ENCODE peak calls at places on chromosomes 7 and 10, in nine cellular contexts. H is A549, V is sigmoid colon, J is transverse colon, G is suprapubic skin, K is ovary, F is HepG2, Z is K562, R is tibial nerve. N is an unnamed sample.

GRCh38 chr7:50920031-50920635 is 137.4 kb upstream of the GRB10 start:
- DNase-seq in K (no peak), R (no peak), V (no peak), J (no peak), Z (no peak), G (no peak), H (no peak), F (no peak), N (no peak)

GRCh38 chr7:39540320-39540719 is 25.9 kb upstream of the YAE1 start:
- DNase-seq in V (no peak), H (no peak), K (no peak), G (no peak), R (no peak), F (peak; percentile 83), Z (no peak), J (peak; percentile 14), N (no peak)

GRCh38 chr7:154302380-154302779 is 250.2 kb downstream of the DPP6 start:
- DNase-seq in Z (no peak), H (no peak), R (no peak), G (no peak), V (no peak), K (no peak), F (peak; percentile 85), J (no peak), N (no peak)

GRCh38 chr7:155733582-155734444 is 78.5 kb downstream of the SHH start:
- DNase-seq in J (no peak), R (no peak), K (no peak), F (no peak), G (no peak), H (no peak), Z (no peak), V (no peak), N (no peak)

GRCh38 chr10:27072436-27073114 is 27.7 kb downstream of the ANKRD26 start:
- DNase-seq in Z (no peak), V (no peak), H (no peak), F (no peak), K (no peak), R (no peak), J (no peak), G (no peak), N (peak; percentile 17)

GRCh38 chr10:36779238-36779846 is 346.1 kb upstream of the ANKRD30A start:
- DNase-seq in R (no peak), G (no peak), K (no peak), Z (peak; percentile 10), H (peak; percentile 47), J (peak; percentile 11), V (no peak), F (peak; percentile 30), N (no peak)

GRCh38 chr10:63588436-63589180 is 67.4 kb downstream of the REEP3 start:
- DNase-seq in F (no peak), R (no peak), J (peak; percentile 33), Z (no peak), H (no peak), G (no peak), V (no peak), K (no peak), N (peak; percentile 47)

GRCh38 chr10:34565934-34566333 is 249.2 kb downstream of the PARD3 start:
- DNase-seq in Z (no peak), H (no peak), F (no peak), V (no peak), J (no peak), R (no peak), K (no peak), G (no peak), N (no peak)

GRCh38 chr10:22317771-22318565 is 1.8 kb downstream of the COMMD3 start:
- DNase-seq in J (no peak), K (no peak), F (no peak), H (no peak), Z (no peak), G (no peak), R (no peak), V (no peak), N (no peak)

GRCh38 chr10:22318772-22319171 is 2.1 kb upstream of the BMI1 start:
- DNase-seq in Z (no peak), V (no peak), J (no peak), F (no peak), H (no peak), G (no peak), K (no peak), R (no peak), N (no peak)

GRCh38 chr10:22320591-22321155 is at the start of gene BMI1:
- DNase-seq in Z (peak; percentile 84), K (peak; percentile 81), F (peak; percentile 63), J (peak; percentile 80), G (peak; percentile 82), V (peak; percentile 94), H (peak; percentile 77), R (peak; percentile 73), N (peak; percentile 83)

GRCh38 chr10:22321156-22321711 is 335 bp downstream of the BMI1 start:
- DNase-seq in J (peak; percentile 61), G (peak; percentile 78), H (peak; percentile 46), Z (no peak), F (peak; percentile 35), R (no peak), V (peak; percentile 81), K (peak; percentile 75), N (peak; percentile 40)

DNA sequence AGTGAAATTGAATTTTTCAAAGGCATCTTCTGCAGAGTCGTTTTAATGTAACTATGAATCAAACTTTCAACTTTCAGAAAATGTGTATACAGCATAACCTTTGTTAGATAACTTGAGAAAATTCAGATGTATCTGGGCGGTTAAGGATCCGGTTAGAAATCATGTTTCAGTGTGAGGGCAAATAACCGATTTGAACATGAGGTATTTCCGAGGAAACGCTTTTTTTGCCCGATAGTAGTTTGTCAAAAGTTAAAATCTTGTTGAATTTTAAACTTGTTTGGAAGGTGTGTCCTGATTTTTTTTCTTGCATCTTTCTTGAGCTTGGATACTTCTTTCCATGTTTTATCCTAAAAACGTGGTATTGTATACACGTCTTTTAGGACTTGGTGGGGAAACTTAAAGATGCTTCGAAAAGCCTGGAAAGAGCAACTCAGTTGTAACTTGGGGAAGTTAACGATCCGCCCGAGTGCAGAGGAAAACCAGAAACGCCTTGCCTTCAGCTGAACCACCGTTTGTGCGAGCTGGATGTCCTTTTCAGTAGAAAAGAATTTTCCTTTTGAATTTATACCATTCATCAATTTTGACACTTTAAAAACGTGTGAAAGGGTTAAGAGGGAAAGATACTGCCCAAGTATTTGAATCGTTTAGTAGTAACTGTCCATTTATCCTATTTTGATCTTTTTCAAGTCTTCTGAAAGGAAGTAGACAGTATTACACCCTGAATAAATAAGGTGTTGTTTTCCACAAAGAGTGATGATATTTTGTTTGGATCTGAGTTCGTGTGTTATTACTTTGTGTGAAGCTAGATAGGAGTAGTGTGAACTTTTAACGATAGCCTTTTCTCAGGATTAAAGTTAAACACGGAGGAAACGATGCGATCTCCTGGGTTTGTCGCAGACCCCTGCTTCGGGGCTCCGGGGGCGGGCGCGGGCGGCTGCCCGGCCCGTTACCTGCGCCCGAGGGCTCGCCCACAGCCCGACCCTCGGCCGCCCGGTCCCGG is 1.0 kb upstream of the BMI1 start:
- DNase-seq in Z (peak; percentile 1), H (no peak), G (no peak), J (no peak), V (no peak), R (no peak), F (no peak), K (no peak), N (peak; percentile 33)
- TF ChIP-seq POLR2A in Z (peak; percentile 51), H (no peak), G (no peak), J (no peak), V (no peak), R (no peak), F (no peak), K (no peak), N (no peak)

GRCh38 chr7:157674715-157675426 is 338.1 kb downstream of the DNAJB6 start:
- DNase-seq in V (peak; percentile 53), K (no peak), F (no peak), R (peak; percentile 4), G (peak; percentile 47), J (no peak), Z (no peak), H (no peak), N (peak; percentile 68)

GRCh38 chr7:157674027-157674714 is 337.4 kb downstream of the DNAJB6 start:
- DNase-seq in K (no peak), R (peak; percentile 4), H (no peak), V (peak; percentile 44), J (no peak), Z (no peak), F (no peak), G (peak; percentile 46), N (no peak)

GRCh38 chr7:157675427-157675930 is 338.7 kb downstream of the DNAJB6 start:
- DNase-seq in K (no peak), F (no peak), J (no peak), R (peak; percentile 7), V (peak; percentile 44), Z (no peak), H (no peak), G (peak; percentile 42), N (no peak)

GRCh38 chr7:157676456-157677255 is 339.9 kb downstream of the DNAJB6 start:
- DNase-seq in G (peak; percentile 42), K (no peak), J (no peak), H (no peak), Z (no peak), R (peak; percentile 5), V (peak; percentile 46), F (no peak), N (no peak)

DNA sequence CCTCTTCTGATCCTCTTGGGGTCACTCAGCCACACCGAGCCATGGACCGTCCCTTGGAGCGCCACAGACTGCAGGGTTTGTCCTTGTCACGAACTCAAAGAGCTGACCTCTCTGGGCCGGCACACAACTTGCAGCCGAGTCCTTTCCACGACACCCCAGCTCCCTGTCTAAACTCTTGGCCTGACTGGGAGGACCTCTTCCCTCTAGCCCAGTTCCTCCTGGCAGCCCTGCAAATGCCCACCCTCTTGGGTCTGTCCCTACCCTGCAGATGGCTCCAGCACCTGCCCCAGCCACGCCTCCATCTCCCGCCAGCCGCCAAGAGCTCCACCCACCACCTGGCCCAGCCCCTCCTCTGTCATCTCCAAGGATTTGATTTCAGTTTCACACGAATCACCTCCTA is 339.2 kb downstream of the DNAJB6 start:
- DNase-seq in R (peak; percentile 5), Z (no peak), F (no peak), V (peak; percentile 55), G (peak; percentile 38), H (no peak), J (no peak), K (no peak), N (peak; percentile 53)
- H3K9me3 ChIP-seq in R (no peaks in the 10 kb centered on the region), Z (no peaks in the 10 kb centered on the region), F (no peaks in the 10 kb centered on the region), V (no peaks in the 10 kb centered on the region), G (no peaks in the 10 kb centered on the region), H (no peaks in the 10 kb centered on the region), J (no peaks in the 10 kb centered on the region), K (no peaks in the 10 kb centered on the region), N (no peaks in the 10 kb centered on the region)

DNA sequence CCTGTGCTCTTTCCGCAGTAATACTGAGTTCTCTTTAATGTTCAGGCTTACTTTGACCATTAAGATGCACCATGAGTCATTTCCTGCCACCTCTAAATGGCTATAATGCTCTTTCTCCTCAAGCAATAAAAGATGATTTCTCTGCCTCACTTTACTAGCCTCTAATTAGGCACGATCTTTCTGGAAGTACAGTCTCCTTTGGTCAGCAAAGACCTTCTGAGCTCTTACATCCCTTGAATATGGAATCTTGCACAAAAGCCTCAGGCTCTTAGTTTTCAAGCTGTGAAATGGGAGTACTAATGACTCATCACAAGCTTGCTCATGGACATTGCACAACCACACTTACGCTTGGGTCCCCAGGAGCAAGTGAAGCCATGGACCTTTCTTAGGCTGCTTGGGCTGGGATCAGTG is 85.9 kb downstream of the FRMD4A start:
- DNase-seq in G (no peak), J (no peak), Z (no peak), H (no peak), V (no peak), K (no peak), R (no peak), F (no peak), N (no peak)
- TF ChIP-seq EP300 in G (no peak), J (no peak), Z (no peak), H (no peak), V (no peak), K (no peak), R (no peak), F (no peak), N (no peak)

DNA sequence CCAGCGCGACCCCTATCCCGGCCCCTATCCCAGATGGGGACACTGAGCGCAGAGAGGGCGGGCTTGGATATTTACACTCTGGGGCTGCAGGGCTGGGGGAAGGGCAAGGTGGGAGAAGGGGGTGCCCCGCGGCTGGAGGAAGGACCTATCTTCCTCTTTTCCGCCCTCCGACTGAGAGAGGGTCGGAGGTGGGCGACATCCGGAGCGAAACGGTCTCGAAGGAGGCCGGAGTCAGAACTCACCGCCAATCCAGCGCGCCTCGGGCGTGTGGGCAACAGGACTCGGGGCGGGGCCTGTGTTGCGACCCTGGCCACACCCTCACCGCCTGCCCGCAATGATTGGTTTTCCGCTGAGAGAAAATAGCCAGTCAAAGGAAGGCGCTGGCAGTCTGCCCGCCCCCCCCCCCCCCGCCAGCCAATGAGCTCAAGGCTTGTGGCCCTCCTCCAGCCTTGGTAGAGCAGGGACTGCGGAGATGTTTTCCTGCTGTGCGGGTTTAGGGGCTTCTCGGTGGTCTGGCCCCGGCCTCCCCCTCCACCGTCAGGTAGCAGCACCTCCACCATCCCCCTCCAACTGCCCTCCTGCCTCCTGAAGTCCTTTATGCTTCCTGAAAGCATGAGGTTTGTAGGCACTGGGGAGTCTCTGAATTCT is at the start of gene METTL27:
- DNase-seq in J (peak; percentile 96), K (peak; percentile 94), R (peak; percentile 88), Z (peak; percentile 99), H (peak; percentile 98), G (peak; percentile 97), F (peak; percentile 86), V (peak; percentile 97), N (peak; percentile 96)
- TF ChIP-seq POLR2A in J (peak; percentile 89), K (peak; percentile 58), R (peak; percentile 82), Z (peak; percentile 85), H (peak; percentile 67), G (no peak), F (peak; percentile 53), V (peak; percentile 70), N (peak; percentile 82)

N was measured in upper lobe of left lung.